ENCODE peak calls at places on chromosomes 12 and 14, in five cellular contexts. Q is Daoy; D is activated naive CD8-positive, alpha-beta T cell treated with anti-CD3 and anti-CD28 coated beads for 36 hours; J is foreskin fibroblast; Z is AG08395. H is an unnamed sample.

GRCh38 chr12:6532051-6532926 is 2.0 kb upstream of the GAPDH start:
- DNase-seq in Z (peak; percentile 96), J (peak; percentile 99), Q (peak; percentile 99), D (peak; percentile 88), H (peak; percentile 87)

GRCh38 chr12:67649165-67650126 is 901 bp downstream of the DYRK2 start:
- DNase-seq in Q (peak; percentile 36), Z (no peak), D (peak; percentile 43), J (peak; percentile 56), H (peak; percentile 35)

GRCh38 chr14:26598081-26598671 is 343 bp upstream of the NOVA1 start:
- DNase-seq in J (peak; percentile 97), Z (peak; percentile 54), Q (peak; percentile 95), D (peak; percentile 45), H (peak; percentile 4)

GRCh38 chr12:123363385-123363742 is 1.3 kb downstream of the SBNO1 start:
- DNase-seq in J (peak; percentile 47), D (no peak), Z (peak; percentile 16), Q (no peak), H (no peak)

GRCh38 chr12:62517887-62518286 is 51.3 kb downstream of the MON2 start:
- DNase-seq in Z (no peak), Q (no peak), D (no peak), J (no peak), H (no peak)

GRCh38 chr14:101632520-101632919 is 71.2 kb downstream of the DIO3 start:
- DNase-seq in D (no peak), Z (no peak), Q (no peak), J (no peak), H (no peak)

GRCh38 chr12:132310181-132311040 is 19.0 kb downstream of the GALNT9 start:
- DNase-seq in Q (peak; percentile 44), Z (no peak), J (no peak), D (no peak), H (no peak)

GRCh38 chr14:100072783-100073346 is 7.6 kb downstream of the EVL start:
- DNase-seq in D (peak; percentile 64), J (no peak), Z (no peak), Q (no peak), H (no peak)

GRCh38 chr14:71142375-71143038 is 235.2 kb downstream of the PCNX1 start:
- DNase-seq in D (peak; percentile 15), Z (peak; percentile 91), Q (peak; percentile 67), J (peak; percentile 84), H (peak; percentile 76)

GRCh38 chr12:76563061-76563460 is 3.5 kb upstream of the OSBPL8 start:
- DNase-seq in Z (no peak), Q (no peak), D (no peak), J (no peak), H (no peak)

GRCh38 chr12:67042697-67043131 is 226.4 kb upstream of the CAND1 start:
- DNase-seq in Q (peak; percentile 70), J (no peak), Z (no peak), D (no peak), H (no peak)

GRCh38 chr12:131134523-131135310 is 181.0 kb downstream of the ADGRD1 start:
- DNase-seq in D (no peak), Z (no peak), J (no peak), Q (no peak), H (no peak)

GRCh38 chr14:77458249-77458950 is 507 bp downstream of the AHSA1 start:
- DNase-seq in Z (peak; percentile 28), J (peak; percentile 57), Q (peak; percentile 46), D (peak; percentile 46), H (peak; percentile 50)

GRCh38 chr12:89309452-89309802 is 42.9 kb downstream of the DUSP6 start:
- DNase-seq in J (no peak), Z (peak; percentile 7), D (no peak), Q (peak; percentile 30), H (no peak)

GRCh38 chr12:127411981-127412380 is 855.0 kb upstream of the TMEM132C start:
- DNase-seq in J (no peak), Z (no peak), D (no peak), Q (no peak), H (no peak)

GRCh38 chr14:90820958-90821357 is 4.7 kb upstream of the TTC7B start:
- DNase-seq in Z (no peak), J (peak; percentile 42), Q (peak; percentile 90), D (peak; percentile 85), H (peak; percentile 78)

GRCh38 chr14:72478397-72479025 is 415.4 kb downstream of the DPF3 start:
- DNase-seq in D (no peak), Z (no peak), J (no peak), Q (no peak), H (no peak)

GRCh38 chr14:68924392-68925158 is 54.5 kb downstream of the ACTN1 start:
- DNase-seq in Q (no peak), D (no peak), Z (no peak), J (peak; percentile 34), H (no peak)